ENCODE peak calls at places on chromosome 18, in ten cellular contexts. Z is putamen, O is NCI-H82, E is ELF-1, S is germinal center, L is AG09309, Q is GM04504, X is hypothalamus, R is kidney epithelial cell, B is H9. V is an unnamed sample.

GRCh38 chr18:76589866-76590265 is 94.8 kb upstream of the ZNF516 start:
- DNase-seq in Z (no peak), O (peak), E (no peak), S (no peak), L (no peak), Q (no peak), X (no peak), R (no peak), B (no peak), V (no peak)

GRCh38 chr18:26888259-26888658 is 22.8 kb upstream of the AQP4 start:
- DNase-seq in Z (no peak), O (no peak), E (no peak), S (no peak), L (no peak), Q (no peak), X (no peak), R (no peak), B (no peak), V (no peak)

GRCh38 chr18:10006261-10006903 is 92.6 kb downstream of the VAPA start:
- DNase-seq in Z (peak), O (peak), E (no peak), S (no peak), L (no peak), Q (no peak), X (no peak), R (no peak), B (no peak), V (no peak)

GRCh38 chr18:48782381-48782841 is 168.4 kb downstream of the SMAD7 start:
- DNase-seq in Z (no peak), O (no peak), E (no peak), S (no peak), L (no peak), Q (no peak), X (no peak), R (no peak), B (no peak), V (peak)

GRCh38 chr18:13447621-13448020 is 229.1 kb downstream of the LDLRAD4 start:
- DNase-seq in Z (no peak), O (peak), E (peak), S (no peak), L (peak), Q (peak), X (no peak), R (peak), B (peak), V (no peak)

GRCh38 chr18:43507842-43508481 is 230.7 kb upstream of the SYT4 start:
- DNase-seq in Z (no peak), O (no peak), E (no peak), S (no peak), L (no peak), Q (no peak), X (no peak), R (no peak), B (no peak), V (no peak)

GRCh38 chr18:9826666-9827065 is 59.1 kb upstream of the TXNDC2 start:
- DNase-seq in Z (no peak), O (no peak), E (no peak), S (no peak), L (no peak), Q (no peak), X (no peak), R (no peak), B (no peak), V (no peak)

GRCh38 chr18:34647251-34647650 is 62.8 kb upstream of the DTNA start:
- DNase-seq in Z (no peak), O (peak), E (peak), S (peak), L (no peak), Q (no peak), X (no peak), R (no peak), B (peak), V (no peak)

GRCh38 chr18:63725682-63726480 is 23.1 kb downstream of the SERPINB11 start:
- DNase-seq in Z (no peak), O (no peak), E (no peak), S (no peak), L (no peak), Q (no peak), X (no peak), R (no peak), B (no peak), V (no peak)

GRCh38 chr18:3998698-3999333 is 456.3 kb downstream of the DLGAP1 start:
- DNase-seq in Z (no peak), O (peak), E (no peak), S (peak), L (peak), Q (peak), X (no peak), R (no peak), B (no peak), V (no peak)

GRCh38 chr18:4765401-4765800 is 310.3 kb upstream of the DLGAP1 start:
- DNase-seq in Z (no peak), O (no peak), E (no peak), S (no peak), L (no peak), Q (no peak), X (no peak), R (no peak), B (peak), V (no peak)

GRCh38 chr18:55830490-55830889 is 242.5 kb upstream of the TCF4 start:
- DNase-seq in Z (no peak), O (no peak), E (no peak), S (no peak), L (peak), Q (peak), X (no peak), R (no peak), B (no peak), V (no peak)

GRCh38 chr18:74804677-74805076 is 207.0 kb downstream of the ZNF407 start:
- DNase-seq in Z (peak), O (no peak), E (no peak), S (no peak), L (no peak), Q (no peak), X (no peak), R (no peak), B (no peak), V (no peak)

GRCh38 chr18:32319084-32319483 is 129.2 kb downstream of the MEP1B start:
- DNase-seq in Z (no peak), O (no peak), E (no peak), S (no peak), L (no peak), Q (no peak), X (no peak), R (no peak), B (no peak), V (no peak)

GRCh38 chr18:10127721-10128120 is 213.9 kb downstream of the VAPA start:
- DNase-seq in Z (no peak), O (no peak), E (no peak), S (no peak), L (no peak), Q (no peak), X (no peak), R (no peak), B (no peak), V (no peak)

GRCh38 chr18:10661333-10661732 is 135.5 kb downstream of the NAPG start:
- DNase-seq in Z (no peak), O (no peak), E (no peak), S (no peak), L (no peak), Q (peak), X (no peak), R (peak), B (no peak), V (no peak)

GRCh38 chr18:45589559-45590041 is 25.7 kb upstream of the SLC14A2 start:
- DNase-seq in Z (no peak), O (no peak), E (peak), S (no peak), L (peak), Q (peak), X (no peak), R (no peak), B (no peak), V (no peak)

GRCh38 chr18:37565985-37566478 is 434 bp upstream of the CELF4 start:
- DNase-seq in Z (peak), O (peak), E (no peak), S (no peak), L (no peak), Q (no peak), X (peak), R (no peak), B (peak), V (peak)

GRCh38 chr18:23623040-23623439 is 36.7 kb upstream of the NPC1 start:
- DNase-seq in Z (no peak), O (no peak), E (no peak), S (no peak), L (no peak), Q (no peak), X (no peak), R (no peak), B (no peak), V (no peak)

GRCh38 chr18:23068692-23069305 is 66.5 kb upstream of the CABLES1 start:
- DNase-seq in Z (no peak), O (no peak), E (no peak), S (no peak), L (no peak), Q (no peak), X (no peak), R (no peak), B (no peak), V (no peak)

GRCh38 chr18:13611058-13611615 is 115.2 kb downstream of the FAM210A start:
- DNase-seq in Z (peak), O (no peak), E (peak), S (peak), L (no peak), Q (no peak), X (peak), R (no peak), B (peak), V (peak)

GRCh38 chr18:57134564-57135211 is 12.2 kb upstream of the BOD1L2 start:
- DNase-seq in Z (no peak), O (no peak), E (no peak), S (no peak), L (no peak), Q (peak), X (no peak), R (no peak), B (no peak), V (no peak)

GRCh38 chr18:9182852-9183399 is 46.3 kb downstream of the ANKRD12 start:
- DNase-seq in Z (no peak), O (no peak), E (no peak), S (no peak), L (no peak), Q (no peak), X (no peak), R (no peak), B (no peak), V (no peak)

GRCh38 chr18:9916067-9916684 is 2.4 kb downstream of the VAPA start:
- DNase-seq in Z (no peak), O (no peak), E (no peak), S (no peak), L (no peak), Q (no peak), X (no peak), R (no peak), B (no peak), V (no peak)

GRCh38 chr18:80154293-80154692 is 45.2 kb downstream of the ADNP2 start:
- DNase-seq in Z (no peak), O (peak), E (no peak), S (peak), L (no peak), Q (no peak), X (no peak), R (no peak), B (peak), V (no peak)

GRCh38 chr18:58865714-58866113 is 1.0 kb downstream of the ZNF532 start:
- DNase-seq in Z (no peak), O (peak), E (peak), S (no peak), L (no peak), Q (no peak), X (no peak), R (no peak), B (no peak), V (no peak)

GRCh38 chr18:62566199-62566598 is 43.4 kb downstream of the ZCCHC2 start:
- DNase-seq in Z (peak), O (peak), E (no peak), S (no peak), L (no peak), Q (no peak), X (peak), R (no peak), B (no peak), V (peak)

GRCh38 chr18:77366725-77367641 is 117.3 kb downstream of the GALR1 start:
- DNase-seq in Z (peak), O (peak), E (no peak), S (no peak), L (no peak), Q (peak), X (peak), R (peak), B (no peak), V (peak)

GRCh38 chr18:23838233-23838632 is 149.0 kb downstream of the LAMA3 start:
- DNase-seq in Z (no peak), O (no peak), E (no peak), S (no peak), L (no peak), Q (no peak), X (no peak), R (no peak), B (no peak), V (no peak)

GRCh38 chr18:69898241-69898861 is 49.3 kb downstream of the CD226 start:
- DNase-seq in Z (no peak), O (no peak), E (no peak), S (no peak), L (no peak), Q (no peak), X (no peak), R (no peak), B (no peak), V (no peak)

GRCh38 chr18:31247574-31248199 is 70.3 kb upstream of the DSG1 start:
- DNase-seq in Z (no peak), O (no peak), E (no peak), S (no peak), L (no peak), Q (no peak), X (no peak), R (no peak), B (no peak), V (no peak)

GRCh38 chr18:6948656-6949055 is 168.9 kb downstream of the LAMA1 start:
- DNase-seq in Z (no peak), O (no peak), E (no peak), S (no peak), L (no peak), Q (no peak), X (no peak), R (no peak), B (no peak), V (no peak)

GRCh38 chr18:34697233-34697632 is 12.9 kb upstream of the DTNA start:
- DNase-seq in Z (no peak), O (no peak), E (no peak), S (no peak), L (no peak), Q (no peak), X (no peak), R (no peak), B (no peak), V (no peak)